ENCODE peak calls at places on chromosomes 3 and 15, in four cellular contexts. One of them, this sample, is unnamed.

GRCh38 chr3:35659808-35660207 is 20.5 kb downstream of the ARPP21 start:
- DNase-seq in cardiac fibroblast: no peak
- DNase-seq in heart left ventricle: no peak
- DNase-seq in WERI-Rb-1: peak; percentile 53
- DNase-seq in this sample: no peak

GRCh38 chr3:66582721-66583141 is 81.9 kb upstream of the LRIG1 start:
- DNase-seq in cardiac fibroblast: no peak
- DNase-seq in heart left ventricle: no peak
- DNase-seq in WERI-Rb-1: peak; percentile 72
- DNase-seq in this sample: no peak

GRCh38 chr3:143565943-143566342 is 282.3 kb downstream of the SLC9A9 start:
- DNase-seq in cardiac fibroblast: peak; percentile 67
- DNase-seq in heart left ventricle: no peak
- DNase-seq in WERI-Rb-1: no peak
- DNase-seq in this sample: no peak

GRCh38 chr3:66479532-66479947 is 21.3 kb downstream of the LRIG1 start:
- DNase-seq in cardiac fibroblast: no peak
- DNase-seq in heart left ventricle: no peak
- DNase-seq in WERI-Rb-1: no peak
- DNase-seq in this sample: no peak

GRCh38 chr3:197256836-197257444 is 41.5 kb downstream of the DLG1 start:
- DNase-seq in cardiac fibroblast: peak; percentile 73
- DNase-seq in heart left ventricle: no peak
- DNase-seq in WERI-Rb-1: no peak
- DNase-seq in this sample: no peak

GRCh38 chr3:99134996-99135395 is 233.5 kb upstream of the DCBLD2 start:
- DNase-seq in cardiac fibroblast: no peak
- DNase-seq in heart left ventricle: no peak
- DNase-seq in WERI-Rb-1: no peak
- DNase-seq in this sample: no peak

GRCh38 chr3:16741103-16741758 is 136.0 kb upstream of the DAZL start:
- DNase-seq in cardiac fibroblast: peak; percentile 83
- DNase-seq in heart left ventricle: no peak
- DNase-seq in WERI-Rb-1: no peak
- DNase-seq in this sample: no peak

GRCh38 chr15:90143176-90143655 is 40.9 kb upstream of the IDH2 start:
- DNase-seq in cardiac fibroblast: peak; percentile 48
- DNase-seq in heart left ventricle: peak; percentile 50
- DNase-seq in WERI-Rb-1: peak; percentile 95
- DNase-seq in this sample: peak; percentile 42

GRCh38 chr15:98715890-98716443 is 67.6 kb downstream of the IGF1R start:
- DNase-seq in cardiac fibroblast: no peak
- DNase-seq in heart left ventricle: no peak
- DNase-seq in WERI-Rb-1: no peak
- DNase-seq in this sample: no peak

GRCh38 chr3:128559486-128560225 is 66.7 kb upstream of the GATA2 start:
- DNase-seq in cardiac fibroblast: no peak
- DNase-seq in heart left ventricle: no peak
- DNase-seq in WERI-Rb-1: no peak
- DNase-seq in this sample: peak; percentile 26

GRCh38 chr15:66842710-66843441 is 140.8 kb downstream of the SMAD6 start:
- DNase-seq in cardiac fibroblast: peak; percentile 86
- DNase-seq in heart left ventricle: peak; percentile 76
- DNase-seq in WERI-Rb-1: peak; percentile 45
- DNase-seq in this sample: peak; percentile 92
- H3K4me3 ChIP-seq in cardiac fibroblast: peak overlapping the region; percentile 30
- H3K4me3 ChIP-seq in heart left ventricle: peak overlapping the region; percentile 49
- H3K4me3 ChIP-seq in WERI-Rb-1: peak overlapping the region; percentile 24
- H3K4me3 ChIP-seq in this sample: peak overlapping the region; percentile 59

GRCh38 chr3:10189557-10190374 is 25.0 kb downstream of the IRAK2 start:
- DNase-seq in cardiac fibroblast: peak; percentile 93
- DNase-seq in heart left ventricle: peak; percentile 85
- DNase-seq in WERI-Rb-1: no peak
- DNase-seq in this sample: peak; percentile 96

GRCh38 chr3:10195692-10196091 is 31.0 kb downstream of the IRAK2 start:
- DNase-seq in cardiac fibroblast: no peak
- DNase-seq in heart left ventricle: no peak
- DNase-seq in WERI-Rb-1: no peak
- DNase-seq in this sample: no peak

GRCh38 chr3:10194328-10195071 is 29.8 kb downstream of the IRAK2 start:
- DNase-seq in cardiac fibroblast: no peak
- DNase-seq in heart left ventricle: peak; percentile 34
- DNase-seq in WERI-Rb-1: no peak
- DNase-seq in this sample: no peak

GRCh38 chr3:10193692-10194327 is 29.1 kb downstream of the IRAK2 start:
- DNase-seq in cardiac fibroblast: no peak
- DNase-seq in heart left ventricle: no peak
- DNase-seq in WERI-Rb-1: no peak
- DNase-seq in this sample: no peak

GRCh38 chr3:10192953-10193691 is 28.4 kb downstream of the IRAK2 start:
- DNase-seq in cardiac fibroblast: peak; percentile 87
- DNase-seq in heart left ventricle: no peak
- DNase-seq in WERI-Rb-1: peak; percentile 15
- DNase-seq in this sample: no peak
- H3K4me3 ChIP-seq in cardiac fibroblast: no peak overlapping the region
- H3K4me3 ChIP-seq in heart left ventricle: no peak overlapping the region
- H3K4me3 ChIP-seq in WERI-Rb-1: no peak overlapping the region
- H3K4me3 ChIP-seq in this sample: no peak overlapping the region

DNA sequence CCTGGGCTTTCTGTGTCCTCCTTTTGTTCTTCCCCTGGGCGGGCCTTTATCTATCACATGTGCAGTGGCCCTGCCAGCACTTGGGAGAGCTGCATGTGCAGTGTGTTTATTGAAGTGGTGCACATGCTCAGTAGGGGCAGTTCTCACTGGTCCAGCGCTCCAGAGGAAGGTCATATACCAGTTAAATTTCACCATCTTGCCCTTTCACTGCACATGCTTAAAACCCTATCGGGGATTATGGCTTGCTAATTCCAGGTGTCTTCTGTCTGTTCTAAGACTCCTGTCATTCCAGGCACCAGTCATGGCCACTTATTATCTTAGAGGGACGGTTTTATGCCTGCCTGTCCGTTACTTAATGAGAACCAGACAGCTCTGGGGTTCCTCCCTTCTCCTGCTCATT is 52.2 kb downstream of the ROPN1B start:
- DNase-seq in cardiac fibroblast: peak; percentile 25
- DNase-seq in heart left ventricle: no peak
- DNase-seq in WERI-Rb-1: peak; percentile 45
- DNase-seq in this sample: no peak
- H3K4me3 ChIP-seq in cardiac fibroblast: no peak overlapping the region
- H3K4me3 ChIP-seq in heart left ventricle: no peak overlapping the region
- H3K4me3 ChIP-seq in WERI-Rb-1: no peak overlapping the region
- H3K4me3 ChIP-seq in this sample: no peak overlapping the region

GRCh38 chr15:51658664-51659063 is 22.6 kb upstream of the SCG3 start:
- DNase-seq in cardiac fibroblast: no peak
- DNase-seq in heart left ventricle: no peak
- DNase-seq in WERI-Rb-1: no peak
- DNase-seq in this sample: no peak
- H3K4me3 ChIP-seq in cardiac fibroblast: no peak overlapping the region
- H3K4me3 ChIP-seq in heart left ventricle: no peak overlapping the region
- H3K4me3 ChIP-seq in WERI-Rb-1: no peak overlapping the region
- H3K4me3 ChIP-seq in this sample: no peak overlapping the region

GRCh38 chr15:41790756-41791546 is 16.7 kb downstream of the MAPKBP1 start:
- DNase-seq in cardiac fibroblast: peak; percentile 78
- DNase-seq in heart left ventricle: peak; percentile 30
- DNase-seq in WERI-Rb-1: no peak
- DNase-seq in this sample: peak; percentile 66
- H3K4me3 ChIP-seq in cardiac fibroblast: no peak overlapping the region
- H3K4me3 ChIP-seq in heart left ventricle: no peak overlapping the region
- H3K4me3 ChIP-seq in WERI-Rb-1: no peak overlapping the region
- H3K4me3 ChIP-seq in this sample: no peak overlapping the region

GRCh38 chr3:47379488-47379899 is 1.3 kb upstream of the PTPN23 start:
- DNase-seq in cardiac fibroblast: no peak
- DNase-seq in heart left ventricle: no peak
- DNase-seq in WERI-Rb-1: no peak
- DNase-seq in this sample: no peak
- H3K4me3 ChIP-seq in cardiac fibroblast: peak overlapping the region; percentile 100
- H3K4me3 ChIP-seq in heart left ventricle: peak overlapping the region; percentile 93
- H3K4me3 ChIP-seq in WERI-Rb-1: no peak overlapping the region
- H3K4me3 ChIP-seq in this sample: peak overlapping the region; percentile 68

DNA sequence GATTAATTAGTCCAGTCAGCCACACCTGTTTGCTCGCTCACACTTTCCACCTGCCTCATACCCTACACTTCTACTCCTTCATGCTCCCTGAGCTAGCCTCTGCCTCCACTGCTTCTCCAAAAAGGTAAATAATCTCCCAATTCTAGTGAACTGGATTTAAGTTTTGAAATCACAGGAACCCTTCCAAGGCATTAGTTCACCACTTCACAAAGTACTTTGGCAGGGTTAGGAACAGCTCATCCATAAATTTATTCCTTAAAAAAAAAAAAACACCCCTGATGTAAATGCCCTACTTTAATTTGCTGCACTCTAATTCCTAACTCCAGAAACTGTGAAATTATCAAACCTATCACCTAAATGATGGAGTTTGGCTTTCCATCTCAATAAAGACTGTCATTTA is 58.3 kb downstream of the GADL1 start:
- DNase-seq in cardiac fibroblast: no peak
- DNase-seq in heart left ventricle: no peak
- DNase-seq in WERI-Rb-1: no peak
- DNase-seq in this sample: no peak
- H3K4me3 ChIP-seq in cardiac fibroblast: no peak overlapping the region
- H3K4me3 ChIP-seq in heart left ventricle: no peak overlapping the region
- H3K4me3 ChIP-seq in WERI-Rb-1: no peak overlapping the region
- H3K4me3 ChIP-seq in this sample: no peak overlapping the region

GRCh38 chr15:57385923-57386390 is 9.7 kb downstream of the CGNL1 start:
- DNase-seq in cardiac fibroblast: no peak
- DNase-seq in heart left ventricle: no peak
- DNase-seq in WERI-Rb-1: no peak
- DNase-seq in this sample: no peak

GRCh38 chr15:57384816-57385215 is 8.5 kb downstream of the CGNL1 start:
- DNase-seq in cardiac fibroblast: peak; percentile 58
- DNase-seq in heart left ventricle: no peak
- DNase-seq in WERI-Rb-1: no peak
- DNase-seq in this sample: no peak

GRCh38 chr15:57388199-57388863 is 12.0 kb downstream of the CGNL1 start:
- DNase-seq in cardiac fibroblast: peak; percentile 34
- DNase-seq in heart left ventricle: no peak
- DNase-seq in WERI-Rb-1: no peak
- DNase-seq in this sample: no peak

GRCh38 chr15:57387644-57388076 is 11.4 kb downstream of the CGNL1 start:
- DNase-seq in cardiac fibroblast: no peak
- DNase-seq in heart left ventricle: no peak
- DNase-seq in WERI-Rb-1: peak; percentile 38
- DNase-seq in this sample: no peak

DNA sequence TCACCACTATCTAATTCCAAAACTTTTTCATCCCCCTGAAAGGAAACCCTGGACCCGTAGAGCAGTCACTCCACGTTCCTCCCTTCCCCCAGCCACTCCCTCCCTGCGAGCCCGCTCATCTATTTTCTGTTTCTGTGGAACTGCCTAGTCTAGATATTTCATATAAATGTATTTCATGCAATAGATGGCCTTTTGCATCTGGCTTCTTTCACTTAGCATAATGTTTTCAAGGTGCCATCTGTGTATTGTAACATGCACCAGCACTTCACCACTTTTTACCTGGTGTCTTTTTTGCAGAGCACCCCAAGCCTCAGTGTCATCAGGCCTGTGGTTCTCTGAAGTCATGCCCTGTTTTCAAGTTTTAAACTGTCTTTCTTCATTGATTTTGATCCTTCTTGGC is 10.7 kb downstream of the CGNL1 start:
- DNase-seq in cardiac fibroblast: no peak
- DNase-seq in heart left ventricle: no peak
- DNase-seq in WERI-Rb-1: no peak
- DNase-seq in this sample: no peak
- H3K4me3 ChIP-seq in cardiac fibroblast: no peak overlapping the region
- H3K4me3 ChIP-seq in heart left ventricle: no peak overlapping the region
- H3K4me3 ChIP-seq in WERI-Rb-1: no peak overlapping the region
- H3K4me3 ChIP-seq in this sample: no peak overlapping the region

This sample was measured in right cardiac atrium.